ENCODE peak calls at places on chromosomes 7 and 10, in ten cellular contexts. One of them, this sample, is unnamed.

GRCh38 chr10:128803790-128804189 is 663.3 kb upstream of the MGMT start:
- DNase-seq in HepG2: no peak
- DNase-seq in tibial nerve: no peak
- DNase-seq in sigmoid colon: no peak
- DNase-seq in H1: peak
- DNase-seq in stomach: no peak
- DNase-seq in A549: no peak
- DNase-seq in GM12878: no peak
- DNase-seq in K562: no peak
- DNase-seq in transverse colon: no peak
- DNase-seq in this sample: no peak

GRCh38 chr10:80324086-80324485 is 32.5 kb downstream of the DYDC1 start:
- DNase-seq in tibial nerve: no peak
- DNase-seq in H1: no peak
- DNase-seq in GM12878: no peak
- DNase-seq in transverse colon: no peak
- DNase-seq in A549: no peak
- DNase-seq in HepG2: no peak
- DNase-seq in stomach: no peak
- DNase-seq in sigmoid colon: no peak
- DNase-seq in K562: no peak
- DNase-seq in this sample: no peak

GRCh38 chr7:40986351-40986873 is 716.5 kb downstream of the INHBA start:
- DNase-seq in H1: no peak
- DNase-seq in GM12878: no peak
- DNase-seq in transverse colon: no peak
- DNase-seq in sigmoid colon: no peak
- DNase-seq in HepG2: no peak
- DNase-seq in A549: peak
- DNase-seq in tibial nerve: no peak
- DNase-seq in stomach: no peak
- DNase-seq in K562: no peak
- DNase-seq in this sample: no peak

GRCh38 chr7:106369349-106369748 is 84.6 kb upstream of the NAMPT start:
- DNase-seq in transverse colon: no peak
- DNase-seq in stomach: no peak
- DNase-seq in A549: no peak
- DNase-seq in HepG2: no peak
- DNase-seq in GM12878: no peak
- DNase-seq in sigmoid colon: no peak
- DNase-seq in H1: no peak
- DNase-seq in tibial nerve: no peak
- DNase-seq in K562: no peak
- DNase-seq in this sample: no peak

GRCh38 chr10:6513509-6513908 is 66.6 kb downstream of the PRKCQ start:
- DNase-seq in tibial nerve: no peak
- DNase-seq in H1: no peak
- DNase-seq in transverse colon: no peak
- DNase-seq in HepG2: no peak
- DNase-seq in GM12878: no peak
- DNase-seq in K562: no peak
- DNase-seq in A549: no peak
- DNase-seq in sigmoid colon: no peak
- DNase-seq in stomach: no peak
- DNase-seq in this sample: no peak

GRCh38 chr7:155399577-155399976 is 58.4 kb upstream of the EN2 start:
- DNase-seq in transverse colon: no peak
- DNase-seq in GM12878: no peak
- DNase-seq in A549: no peak
- DNase-seq in K562: no peak
- DNase-seq in sigmoid colon: no peak
- DNase-seq in tibial nerve: no peak
- DNase-seq in stomach: no peak
- DNase-seq in H1: no peak
- DNase-seq in HepG2: no peak
- DNase-seq in this sample: no peak

GRCh38 chr10:100766693-100767427 is 21.5 kb downstream of the PAX2 start:
- DNase-seq in stomach: no peak
- DNase-seq in sigmoid colon: no peak
- DNase-seq in tibial nerve: no peak
- DNase-seq in A549: peak
- DNase-seq in GM12878: no peak
- DNase-seq in K562: no peak
- DNase-seq in H1: no peak
- DNase-seq in HepG2: peak
- DNase-seq in transverse colon: no peak
- DNase-seq in this sample: no peak

GRCh38 chr7:45700556-45700955 is 126.4 kb downstream of the ADCY1 start:
- DNase-seq in sigmoid colon: peak
- DNase-seq in transverse colon: no peak
- DNase-seq in K562: no peak
- DNase-seq in tibial nerve: peak
- DNase-seq in stomach: peak
- DNase-seq in HepG2: no peak
- DNase-seq in H1: no peak
- DNase-seq in A549: no peak
- DNase-seq in GM12878: no peak
- DNase-seq in this sample: no peak

GRCh38 chr7:156318426-156318825 is 322.1 kb upstream of the RNF32 start:
- DNase-seq in transverse colon: no peak
- DNase-seq in GM12878: no peak
- DNase-seq in sigmoid colon: no peak
- DNase-seq in A549: no peak
- DNase-seq in stomach: no peak
- DNase-seq in K562: no peak
- DNase-seq in tibial nerve: no peak
- DNase-seq in HepG2: no peak
- DNase-seq in H1: no peak
- DNase-seq in this sample: no peak

GRCh38 chr10:117439243-117439912 is 64.1 kb upstream of the PDZD8 start:
- DNase-seq in A549: no peak
- DNase-seq in GM12878: no peak
- DNase-seq in sigmoid colon: peak
- DNase-seq in HepG2: no peak
- DNase-seq in transverse colon: peak
- DNase-seq in H1: no peak
- DNase-seq in stomach: no peak
- DNase-seq in K562: no peak
- DNase-seq in tibial nerve: no peak
- DNase-seq in this sample: no peak

GRCh38 chr7:20647908-20648776 is 32.7 kb downstream of the ABCB5 start:
- DNase-seq in HepG2: peak
- DNase-seq in A549: peak
- DNase-seq in stomach: no peak
- DNase-seq in GM12878: no peak
- DNase-seq in tibial nerve: no peak
- DNase-seq in sigmoid colon: no peak
- DNase-seq in H1: peak
- DNase-seq in K562: peak
- DNase-seq in transverse colon: no peak
- DNase-seq in this sample: no peak

GRCh38 chr7:27952393-27953290 is 212.7 kb downstream of the TAX1BP1 start:
- DNase-seq in H1: no peak
- DNase-seq in A549: no peak
- DNase-seq in transverse colon: no peak
- DNase-seq in HepG2: no peak
- DNase-seq in K562: no peak
- DNase-seq in stomach: no peak
- DNase-seq in GM12878: no peak
- DNase-seq in sigmoid colon: no peak
- DNase-seq in tibial nerve: no peak
- DNase-seq in this sample: no peak

GRCh38 chr7:157875230-157876179 is 538.7 kb downstream of the DNAJB6 start:
- DNase-seq in sigmoid colon: no peak
- DNase-seq in A549: peak
- DNase-seq in stomach: peak
- DNase-seq in K562: peak
- DNase-seq in H1: peak
- DNase-seq in HepG2: no peak
- DNase-seq in transverse colon: no peak
- DNase-seq in tibial nerve: no peak
- DNase-seq in GM12878: no peak
- DNase-seq in this sample: no peak

GRCh38 chr7:105189859-105190492 is 176.0 kb downstream of the KMT2E start:
- DNase-seq in H1: no peak
- DNase-seq in sigmoid colon: no peak
- DNase-seq in transverse colon: no peak
- DNase-seq in K562: no peak
- DNase-seq in tibial nerve: no peak
- DNase-seq in HepG2: no peak
- DNase-seq in A549: no peak
- DNase-seq in GM12878: no peak
- DNase-seq in stomach: no peak
- DNase-seq in this sample: no peak

GRCh38 chr7:5827755-5828154 is 46.3 kb upstream of the RNF216 start:
- DNase-seq in tibial nerve: no peak
- DNase-seq in A549: no peak
- DNase-seq in H1: peak
- DNase-seq in sigmoid colon: no peak
- DNase-seq in transverse colon: peak
- DNase-seq in HepG2: peak
- DNase-seq in GM12878: no peak
- DNase-seq in K562: peak
- DNase-seq in stomach: no peak
- DNase-seq in this sample: no peak

GRCh38 chr7:134071355-134072331 is 55.5 kb upstream of the LRGUK start:
- DNase-seq in A549: no peak
- DNase-seq in K562: peak
- DNase-seq in H1: no peak
- DNase-seq in GM12878: peak
- DNase-seq in tibial nerve: no peak
- DNase-seq in transverse colon: no peak
- DNase-seq in sigmoid colon: no peak
- DNase-seq in stomach: no peak
- DNase-seq in HepG2: no peak
- DNase-seq in this sample: no peak

GRCh38 chr7:84529480-84530205 is 335.1 kb upstream of the SEMA3A start:
- DNase-seq in stomach: no peak
- DNase-seq in A549: peak
- DNase-seq in sigmoid colon: no peak
- DNase-seq in HepG2: no peak
- DNase-seq in H1: no peak
- DNase-seq in K562: no peak
- DNase-seq in tibial nerve: no peak
- DNase-seq in GM12878: no peak
- DNase-seq in transverse colon: no peak
- DNase-seq in this sample: no peak

GRCh38 chr10:101453791-101454718 is 100.1 kb downstream of the BTRC start:
- DNase-seq in H1: no peak
- DNase-seq in sigmoid colon: no peak
- DNase-seq in HepG2: no peak
- DNase-seq in A549: no peak
- DNase-seq in GM12878: no peak
- DNase-seq in K562: peak
- DNase-seq in stomach: no peak
- DNase-seq in tibial nerve: no peak
- DNase-seq in transverse colon: no peak
- DNase-seq in this sample: no peak

GRCh38 chr10:97002670-97003069 is 170.6 kb downstream of the LCOR start:
- DNase-seq in A549: no peak
- DNase-seq in sigmoid colon: no peak
- DNase-seq in stomach: no peak
- DNase-seq in H1: no peak
- DNase-seq in K562: no peak
- DNase-seq in transverse colon: no peak
- DNase-seq in tibial nerve: no peak
- DNase-seq in HepG2: no peak
- DNase-seq in GM12878: no peak
- DNase-seq in this sample: no peak
- TF ChIP-seq EP300 in A549: no peak
- TF ChIP-seq EP300 in sigmoid colon: no peak
- TF ChIP-seq EP300 in stomach: no peak
- TF ChIP-seq EP300 in H1: no peak
- TF ChIP-seq EP300 in K562: no peak
- TF ChIP-seq EP300 in transverse colon: no peak
- TF ChIP-seq EP300 in tibial nerve: no peak
- TF ChIP-seq EP300 in HepG2: no peak
- TF ChIP-seq EP300 in GM12878: no peak
- TF ChIP-seq EP300 in this sample: no peak

GRCh38 chr7:110522751-110523200 is 568.2 kb upstream of the LRRN3 start:
- DNase-seq in transverse colon: no peak
- DNase-seq in A549: peak
- DNase-seq in tibial nerve: no peak
- DNase-seq in sigmoid colon: no peak
- DNase-seq in GM12878: no peak
- DNase-seq in HepG2: peak
- DNase-seq in stomach: no peak
- DNase-seq in K562: no peak
- DNase-seq in H1: no peak
- DNase-seq in this sample: no peak
- TF ChIP-seq EP300 in transverse colon: no peak
- TF ChIP-seq EP300 in A549: peak
- TF ChIP-seq EP300 in tibial nerve: no peak
- TF ChIP-seq EP300 in sigmoid colon: no peak
- TF ChIP-seq EP300 in GM12878: no peak
- TF ChIP-seq EP300 in HepG2: peak
- TF ChIP-seq EP300 in stomach: no peak
- TF ChIP-seq EP300 in K562: no peak
- TF ChIP-seq EP300 in H1: no peak
- TF ChIP-seq EP300 in this sample: no peak

GRCh38 chr10:58806323-58806722 is 293.7 kb downstream of the BICC1 start:
- DNase-seq in K562: no peak
- DNase-seq in A549: no peak
- DNase-seq in HepG2: peak
- DNase-seq in transverse colon: no peak
- DNase-seq in sigmoid colon: no peak
- DNase-seq in GM12878: no peak
- DNase-seq in H1: no peak
- DNase-seq in stomach: no peak
- DNase-seq in tibial nerve: no peak
- DNase-seq in this sample: no peak
- TF ChIP-seq EP300 in K562: no peak
- TF ChIP-seq EP300 in A549: no peak
- TF ChIP-seq EP300 in HepG2: no peak
- TF ChIP-seq EP300 in transverse colon: no peak
- TF ChIP-seq EP300 in sigmoid colon: no peak
- TF ChIP-seq EP300 in GM12878: no peak
- TF ChIP-seq EP300 in H1: no peak
- TF ChIP-seq EP300 in stomach: no peak
- TF ChIP-seq EP300 in tibial nerve: no peak
- TF ChIP-seq EP300 in this sample: no peak

GRCh38 chr10:22054946-22055345 is 51.4 kb upstream of the DNAJC1 start:
- DNase-seq in H1: no peak
- DNase-seq in A549: no peak
- DNase-seq in stomach: no peak
- DNase-seq in GM12878: no peak
- DNase-seq in transverse colon: no peak
- DNase-seq in tibial nerve: no peak
- DNase-seq in K562: no peak
- DNase-seq in HepG2: no peak
- DNase-seq in sigmoid colon: no peak
- DNase-seq in this sample: no peak
- TF ChIP-seq EP300 in H1: no peak
- TF ChIP-seq EP300 in A549: no peak
- TF ChIP-seq EP300 in stomach: no peak
- TF ChIP-seq EP300 in GM12878: no peak
- TF ChIP-seq EP300 in transverse colon: no peak
- TF ChIP-seq EP300 in tibial nerve: no peak
- TF ChIP-seq EP300 in K562: no peak
- TF ChIP-seq EP300 in HepG2: no peak
- TF ChIP-seq EP300 in sigmoid colon: no peak
- TF ChIP-seq EP300 in this sample: no peak